ENCODE peak calls at places on chromosome 1, in seven cellular contexts. W is hepatocyte, Z is cardiac muscle cell, F is mammary epithelial cell, T is tibial artery, J is MM.1S, I is PC-9. K is an unnamed sample.

GRCh38 chr1:218409946-218410510 is 64.9 kb downstream of the TGFB2 start:
- DNase-seq in W (no peak), Z (no peak), F (peak), T (no peak), J (no peak), I (no peak), K (no peak)

GRCh38 chr1:231376101-231376500 is 38.0 kb downstream of the SPRTN start:
- DNase-seq in W (no peak), Z (no peak), F (no peak), T (no peak), J (no peak), I (no peak), K (no peak)

GRCh38 chr1:185401019-185401418 is 84.0 kb upstream of the IVNS1ABP start:
- DNase-seq in W (no peak), Z (no peak), F (peak), T (no peak), J (no peak), I (no peak), K (peak)

GRCh38 chr1:29682918-29683314 is 446.6 kb downstream of the PTPRU start:
- DNase-seq in W (peak), Z (peak), F (no peak), T (no peak), J (no peak), I (no peak), K (peak)

GRCh38 chr1:221778125-221778524 is 36.2 kb upstream of the DUSP10 start:
- DNase-seq in W (no peak), Z (no peak), F (no peak), T (no peak), J (no peak), I (no peak), K (no peak)

GRCh38 chr1:214445846-214446614 is 105.4 kb downstream of the PTPN14 start:
- DNase-seq in W (peak), Z (no peak), F (peak), T (no peak), J (no peak), I (peak), K (peak)

GRCh38 chr1:36561365-36561731 is 78.6 kb upstream of the CSF3R start:
- DNase-seq in W (no peak), Z (no peak), F (no peak), T (peak), J (no peak), I (no peak), K (no peak)

GRCh38 chr1:178986204-178986603 is 39.5 kb upstream of the FAM20B start:
- DNase-seq in W (no peak), Z (no peak), F (no peak), T (no peak), J (no peak), I (no peak), K (no peak)

GRCh38 chr1:33117440-33118085 is 36.6 kb downstream of the AZIN2 start:
- DNase-seq in W (no peak), Z (no peak), F (no peak), T (no peak), J (no peak), I (no peak), K (no peak)

GRCh38 chr1:174114788-174115448 is 44.4 kb upstream of the RABGAP1L start:
- DNase-seq in W (peak), Z (peak), F (peak), T (no peak), J (peak), I (peak), K (peak)

GRCh38 chr1:231337043-231337471 is 595 bp downstream of the EXOC8 start:
- DNase-seq in W (no peak), Z (no peak), F (peak), T (no peak), J (peak), I (no peak), K (no peak)

DNA sequence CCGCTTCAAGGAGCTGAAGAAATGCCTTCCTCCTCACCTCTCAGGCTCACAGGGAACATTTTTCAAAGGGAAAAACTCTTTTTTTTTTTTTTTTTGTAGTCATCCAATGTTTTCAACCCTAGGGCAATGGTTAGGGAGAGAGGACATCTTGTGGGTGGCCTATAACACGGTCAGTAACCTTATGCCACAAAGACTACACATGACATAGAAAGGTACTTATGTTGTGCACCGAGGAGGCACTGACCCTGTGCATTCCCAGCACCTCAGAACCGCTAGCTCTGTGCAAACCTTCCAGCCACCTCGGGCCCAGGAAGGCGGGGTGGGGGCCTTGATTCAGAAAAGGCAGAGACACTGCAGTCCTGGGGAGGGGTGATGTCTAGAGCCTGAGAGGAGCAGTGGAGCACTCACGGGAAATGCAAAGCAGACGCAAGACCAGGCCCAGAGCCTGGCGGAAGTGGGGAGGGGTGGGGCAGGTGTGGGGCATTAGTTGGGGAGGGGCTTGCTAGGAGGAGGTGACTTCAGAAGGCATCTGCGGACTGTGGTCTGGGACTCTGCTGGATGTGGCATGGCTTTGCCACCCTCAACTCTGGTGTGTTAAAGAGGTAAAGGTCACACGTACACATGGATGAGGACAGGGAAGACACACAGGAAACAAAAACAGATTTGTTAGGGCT is 68.6 kb downstream of the MDM4 start:
- DNase-seq in W (no peak), Z (no peak), F (no peak), T (no peak), J (no peak), I (no peak), K (no peak)
- H3K4me3 ChIP-seq in W (no peak), Z (no peak), F (no peak), T (no peak), J (no peak), I (no peak), K (no peak)

GRCh38 chr1:68590473-68590872 is 93.6 kb upstream of the DEPDC1 start:
- DNase-seq in W (no peak), Z (no peak), F (peak), T (no peak), J (no peak), I (no peak), K (no peak)
- TF ChIP-seq CTCF in W (peak), Z (no peak), F (peak), T (no peak), J (no peak), I (peak), K (no peak)

DNA sequence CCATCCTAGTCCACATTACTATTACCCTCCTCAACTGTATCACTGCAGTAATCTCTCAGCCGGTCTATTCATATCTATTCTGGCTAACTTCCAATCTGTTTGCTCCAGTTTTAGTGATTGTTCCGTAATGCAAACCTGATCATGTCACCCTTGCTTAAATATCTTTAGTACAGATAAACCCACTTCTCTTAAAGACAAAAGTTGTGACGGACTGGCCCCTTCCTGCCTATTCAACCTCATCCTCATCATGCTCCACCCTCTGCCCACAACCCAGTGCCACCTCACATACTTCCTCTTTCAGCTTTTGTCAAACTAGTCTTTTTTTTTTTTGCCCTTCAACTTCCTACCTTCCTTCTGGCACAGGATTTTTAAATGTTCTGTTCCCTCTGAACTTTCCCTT is 2.8 kb upstream of the C1orf162 start:
- DNase-seq in W (no peak), Z (no peak), F (no peak), T (peak), J (no peak), I (no peak), K (no peak)
- H3K4me3 ChIP-seq in W (no peak), Z (no peak), F (no peak), T (no peak), J (no peak), I (no peak), K (no peak)

GRCh38 chr1:153789478-153790148 is 14.4 kb downstream of the SLC27A3 start:
- DNase-seq in W (peak), Z (no peak), F (no peak), T (no peak), J (peak), I (no peak), K (no peak)

GRCh38 chr1:153791856-153792253 is 16.6 kb downstream of the SLC27A3 start:
- DNase-seq in W (peak), Z (no peak), F (peak), T (peak), J (no peak), I (no peak), K (no peak)

GRCh38 chr1:153792631-153793041 is 17.4 kb downstream of the SLC27A3 start:
- DNase-seq in W (no peak), Z (no peak), F (no peak), T (peak), J (no peak), I (no peak), K (no peak)

GRCh38 chr1:153790282-153790995 is 15.2 kb downstream of the SLC27A3 start:
- DNase-seq in W (peak), Z (peak), F (no peak), T (peak), J (no peak), I (no peak), K (peak)

DNA sequence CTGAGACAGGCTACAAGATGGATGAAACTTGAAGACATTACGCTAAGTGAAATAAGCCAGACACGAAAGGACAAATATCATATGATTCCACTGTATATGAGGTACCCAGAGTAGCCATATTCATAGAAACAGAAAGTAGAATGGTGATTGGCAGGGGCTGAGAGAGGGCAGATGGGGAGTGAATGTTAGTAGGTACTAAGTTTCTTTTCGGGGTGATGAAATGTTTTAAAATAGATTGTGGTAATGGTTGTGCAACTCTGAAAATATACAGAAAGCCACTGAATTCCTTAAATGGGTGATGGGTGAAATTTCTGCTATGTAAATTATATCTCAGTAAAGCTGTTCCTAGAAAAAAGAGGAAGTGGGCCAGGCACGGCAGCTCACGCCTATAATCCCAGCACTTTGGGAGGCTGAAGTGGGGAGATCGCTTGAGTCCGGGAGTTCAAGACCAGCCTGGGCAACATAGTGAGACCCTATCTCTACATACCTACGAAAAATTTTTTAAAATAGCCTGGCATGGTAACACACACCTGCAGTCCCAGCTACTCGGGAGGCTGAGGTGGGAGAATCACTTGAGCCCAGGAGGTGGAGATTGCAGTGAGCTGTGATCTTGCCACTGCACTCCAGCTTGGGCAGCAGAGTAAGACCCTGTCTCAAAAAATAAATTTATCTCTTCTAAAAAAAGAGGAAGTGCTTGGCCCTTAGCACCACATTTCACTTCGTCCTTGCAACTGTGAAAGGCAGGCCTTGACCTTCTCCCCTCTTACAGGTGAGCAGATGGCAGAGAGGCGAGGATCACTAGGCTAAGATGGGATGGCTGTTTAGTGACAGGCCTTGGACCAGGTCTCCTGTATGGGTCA is 16.0 kb downstream of the SLC27A3 start:
- DNase-seq in W (peak), Z (no peak), F (peak), T (no peak), J (peak), I (peak), K (peak)
- TF ChIP-seq CTCF in W (no peak), Z (no peak), F (no peak), T (no peak), J (no peak), I (no peak), K (no peak)

K was measured in fibroblast of pulmonary artery.